ENCODE peak calls at places on chromosomes 1 and 21, in four cellular contexts. W is fibroblast of mammary gland, G is neural crest cell, R is GM13976. U is an unnamed sample.

GRCh38 chr1:117009132-117009531 is 7.6 kb downstream of the CD101 start:
- DNase-seq in W (peak), G (no peak), R (no peak), U (peak)

GRCh38 chr1:116679091-116679827 is 11.7 kb upstream of the IGSF3 start:
- DNase-seq in W (no peak), G (peak), R (no peak), U (no peak)

GRCh38 chr1:15214507-15214906 is 32.5 kb upstream of the FHAD1 start:
- DNase-seq in W (peak), G (peak), R (no peak), U (no peak)

GRCh38 chr1:54564312-54565112 is 16.5 kb downstream of the ACOT11 start:
- DNase-seq in W (no peak), G (no peak), R (no peak), U (no peak)

GRCh38 chr1:22207605-22208264 is 64.8 kb upstream of the WNT4 start:
- DNase-seq in W (no peak), G (no peak), R (no peak), U (no peak)

GRCh38 chr1:221174598-221174997 is 295.4 kb downstream of the HLX start:
- DNase-seq in W (no peak), G (peak), R (no peak), U (no peak)

GRCh38 chr1:10051656-10052055 is 18.9 kb downstream of the UBE4B start:
- DNase-seq in W (no peak), G (no peak), R (no peak), U (no peak)

GRCh38 chr1:24231701-24232100 is 44.6 kb upstream of the IFNLR1 start:
- DNase-seq in W (no peak), G (no peak), R (no peak), U (no peak)

GRCh38 chr21:25568230-25568629 is 39.1 kb downstream of the MRPL39 start:
- DNase-seq in W (peak), G (no peak), R (no peak), U (peak)

GRCh38 chr21:31926498-31926897 is 53.7 kb downstream of the HUNK start:
- DNase-seq in W (no peak), G (no peak), R (no peak), U (no peak)

GRCh38 chr21:17576080-17576835 is 36.4 kb downstream of the BTG3 start:
- DNase-seq in W (no peak), G (no peak), R (no peak), U (no peak)

GRCh38 chr1:212955098-212955497 is 4.8 kb downstream of the VASH2 start:
- DNase-seq in W (no peak), G (no peak), R (peak), U (no peak)

GRCh38 chr1:160605792-160606520 is 26.7 kb upstream of the CD84 start:
- DNase-seq in W (no peak), G (no peak), R (no peak), U (peak)
- TF ChIP-seq CTCF in W (no peak), G (no peak), R (no peak), U (no peak)

DNA sequence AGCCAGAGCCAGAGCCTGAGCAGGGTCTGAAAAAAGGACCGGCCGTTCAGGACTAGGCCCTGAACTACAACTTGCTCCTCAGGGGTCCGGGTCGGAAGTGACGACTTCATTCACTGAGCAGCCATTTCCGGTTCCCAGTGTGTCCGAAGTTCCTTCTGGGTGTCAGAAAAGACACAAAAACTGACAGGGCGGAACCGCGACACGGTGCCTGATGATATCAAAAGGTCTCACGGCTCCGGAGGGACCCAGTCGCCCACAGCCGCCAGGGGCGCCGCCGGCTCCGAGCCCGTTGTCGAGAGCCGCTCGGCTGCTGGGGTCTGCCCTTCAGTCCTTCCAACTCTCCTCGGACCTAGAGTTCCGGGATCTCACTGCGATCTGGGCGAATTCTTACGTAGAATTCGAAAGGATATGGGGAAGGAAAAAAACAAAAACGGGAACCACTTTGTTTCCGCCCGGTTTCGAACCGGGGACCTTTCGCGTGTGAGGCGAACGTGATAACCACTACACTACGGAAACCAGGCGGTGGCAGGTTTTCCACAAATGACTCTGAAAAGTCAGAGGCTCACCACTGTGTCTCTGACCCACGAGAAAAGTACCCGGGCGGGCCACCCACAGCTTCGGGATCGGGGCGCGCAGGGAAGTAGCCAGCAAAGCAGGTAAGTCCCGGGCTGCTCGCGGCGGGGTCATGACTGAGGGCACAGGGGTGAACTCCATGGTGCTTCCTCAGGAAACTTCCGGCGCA is 31.8 kb upstream of the CFAP126 start:
- DNase-seq in W (peak), G (peak), R (peak), U (peak)
- TF ChIP-seq CTCF in W (peak), G (peak), R (no peak), U (peak)

GRCh38 chr1:85259118-85259865 is at the start of gene C1orf52:
- DNase-seq in W (peak), G (peak), R (peak), U (peak)

GRCh38 chr1:85262985-85263384 is 3.5 kb upstream of the C1orf52 start:
- DNase-seq in W (no peak), G (no peak), R (no peak), U (no peak)

GRCh38 chr1:85264150-85264549 is 4.7 kb upstream of the C1orf52 start:
- DNase-seq in W (no peak), G (no peak), R (no peak), U (no peak)

GRCh38 chr1:85258536-85259117 is 835 bp downstream of the C1orf52 start:
- DNase-seq in W (no peak), G (no peak), R (no peak), U (no peak)

GRCh38 chr1:85259866-85260345 is 444 bp upstream of the C1orf52 start:
- DNase-seq in W (peak), G (no peak), R (no peak), U (no peak)
- TF ChIP-seq CTCF in W (no peak), G (no peak), R (no peak), U (peak)

GRCh38 chr1:236457775-236458174 is 63.7 kb downstream of the EDARADD start:
- DNase-seq in W (no peak), G (no peak), R (peak), U (peak)

GRCh38 chr1:236455242-236455641 is 61.2 kb downstream of the EDARADD start:
- DNase-seq in W (no peak), G (no peak), R (no peak), U (no peak)

DNA sequence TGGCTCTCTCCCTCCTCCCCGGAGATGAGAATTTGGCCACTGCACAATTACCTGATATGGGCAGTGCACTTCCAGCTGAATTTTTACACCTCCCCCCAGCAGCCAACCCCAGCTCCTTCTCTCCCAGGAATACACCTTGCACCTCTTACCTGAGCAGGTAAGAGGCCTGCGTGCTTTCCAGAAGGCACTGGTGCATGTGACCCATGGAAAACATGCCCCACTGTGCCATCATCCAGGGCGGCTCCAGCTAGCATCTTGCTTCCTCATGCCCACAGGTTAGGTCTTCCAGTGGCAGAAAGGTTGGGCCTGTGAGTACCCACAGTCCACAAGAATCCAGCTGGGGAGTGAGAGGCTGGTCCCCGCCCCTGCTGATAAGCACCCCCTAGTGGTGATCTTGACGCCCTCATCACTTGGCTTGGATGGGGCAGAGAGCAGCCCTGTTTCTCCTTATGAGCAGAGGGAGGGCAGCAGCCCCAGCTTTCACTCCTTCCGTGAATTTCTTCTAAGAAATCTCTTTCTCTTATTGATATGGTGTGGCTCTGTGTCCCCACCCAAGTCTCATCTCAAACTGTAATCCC is 57.8 kb downstream of the EDARADD start:
- DNase-seq in W (peak), G (no peak), R (peak), U (peak)
- TF ChIP-seq CTCF in W (peak), G (peak), R (peak), U (peak)

DNA sequence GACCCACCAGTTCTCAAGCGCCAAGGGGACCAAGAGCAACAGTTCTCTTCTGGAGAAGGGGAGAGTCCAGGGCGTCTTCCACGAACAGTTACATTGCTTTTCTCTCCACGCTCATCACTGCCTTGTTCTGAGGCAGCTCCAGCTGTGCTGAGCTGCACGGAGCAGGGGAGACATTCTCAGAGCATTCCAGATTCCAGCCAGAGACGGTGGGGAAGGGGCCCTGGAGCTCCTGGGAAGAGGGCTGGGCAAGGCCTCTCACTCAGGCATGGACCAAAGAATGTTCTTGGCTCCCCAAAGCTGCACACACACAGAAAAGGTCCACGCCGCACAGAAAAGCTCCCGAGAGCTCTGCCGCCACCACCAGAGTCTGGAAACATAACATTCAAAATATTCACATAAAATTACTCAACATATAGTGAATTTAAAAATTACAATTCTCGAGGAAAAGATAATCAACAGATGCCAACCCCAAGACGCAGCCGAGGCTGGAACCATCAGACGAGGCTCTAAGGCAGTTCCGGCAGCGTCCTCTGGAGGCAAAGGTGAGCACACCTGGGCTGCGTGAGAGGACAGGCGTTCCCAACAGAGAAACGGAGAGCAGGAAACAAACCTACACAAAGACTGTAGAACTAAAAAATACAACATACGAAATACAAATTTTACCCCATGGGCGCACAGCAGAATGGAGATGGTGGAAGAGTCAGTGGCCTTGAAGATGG is 40.5 kb downstream of the UBE2G2 start:
- DNase-seq in W (no peak), G (no peak), R (peak), U (peak)
- TF ChIP-seq CTCF in W (peak), G (peak), R (no peak), U (peak)

U was measured in activated CD8-positive, alpha-beta T cell treated with anti-CD3 and anti-CD28 coated beads for 36 hours.